ENCODE peak calls at places on chromosomes 2 and 18, in six cellular contexts. C is endothelial cell, B is adrenal gland, E is breast epithelium, U is mammary epithelial cell, R is IMR-90. T is an unnamed sample.

GRCh38 chr2:236607471-236608307 is 38.1 kb downstream of the ACKR3 start:
- DNase-seq in E (no peak), R (peak; percentile 14), U (peak; percentile 61), B (no peak), C (no peak), T (peak; percentile 31)

GRCh38 chr2:232349946-232350635 is 28.5 kb upstream of the ALPP start:
- DNase-seq in U (no peak), E (no peak), C (no peak), B (no peak), R (no peak), T (no peak)

GRCh38 chr18:25055076-25055475 is 296.9 kb downstream of the ZNF521 start:
- DNase-seq in B (no peak), C (no peak), U (peak; percentile 32), R (peak; percentile 56), E (no peak), T (no peak)

GRCh38 chr18:37956902-37957301 is 391.3 kb upstream of the CELF4 start:
- DNase-seq in C (no peak), E (no peak), U (no peak), B (no peak), R (no peak), T (no peak)

GRCh38 chr18:63511285-63511684 is 30.9 kb upstream of the SERPINB12 start:
- DNase-seq in B (peak; percentile 40), C (peak; percentile 65), R (peak; percentile 63), E (no peak), U (no peak), T (peak; percentile 61)

GRCh38 chr2:110729106-110729505 is 3.3 kb upstream of the ACOXL start:
- DNase-seq in R (no peak), C (no peak), U (no peak), B (no peak), E (no peak), T (no peak)

GRCh38 chr2:20196053-20196880 is 28.7 kb downstream of the SDC1 start:
- DNase-seq in R (no peak), E (peak; percentile 59), B (no peak), C (no peak), U (no peak), T (no peak)

GRCh38 chr2:8918412-8918811 is 81.0 kb upstream of the KIDINS220 start:
- DNase-seq in C (no peak), B (no peak), E (no peak), U (no peak), R (no peak), T (no peak)

GRCh38 chr18:38807915-38808314 is 1242.3 kb upstream of the CELF4 start:
- DNase-seq in E (no peak), R (no peak), B (no peak), U (no peak), C (no peak), T (no peak)

GRCh38 chr2:127064642-127065250 is 42.2 kb downstream of the BIN1 start:
- DNase-seq in R (peak; percentile 97), C (peak; percentile 68), B (peak; percentile 97), U (peak; percentile 97), E (peak; percentile 65), T (peak; percentile 95)

GRCh38 chr2:210112871-210113270 is 58.3 kb downstream of the KANSL1L start:
- DNase-seq in E (no peak), U (no peak), R (no peak), B (no peak), C (no peak), T (no peak)

GRCh38 chr2:144159264-144159663 is 360.7 kb downstream of the ZEB2 start:
- DNase-seq in B (no peak), E (no peak), R (no peak), U (no peak), C (no peak), T (no peak)

GRCh38 chr2:69164379-69164778 is 151.4 kb downstream of the ANTXR1 start:
- DNase-seq in U (peak; percentile 25), E (no peak), C (no peak), B (no peak), R (peak; percentile 93), T (peak; percentile 88)

GRCh38 chr18:77218642-77219041 is 31.0 kb upstream of the GALR1 start:
- DNase-seq in U (no peak), E (no peak), R (no peak), C (no peak), B (no peak), T (no peak)

GRCh38 chr2:137964066-137964858 is at the start of gene HNMT:
- DNase-seq in R (peak; percentile 55), B (peak; percentile 20), C (peak; percentile 25), U (peak; percentile 38), E (peak; percentile 46), T (peak; percentile 52)

GRCh38 chr2:45263147-45263546 is 253.9 kb upstream of the SIX2 start:
- DNase-seq in R (no peak), U (no peak), C (no peak), B (no peak), E (no peak), T (peak; percentile 22)

GRCh38 chr2:11121823-11122155 is 33.5 kb upstream of the SLC66A3 start:
- DNase-seq in U (no peak), R (no peak), E (no peak), B (no peak), C (no peak), T (no peak)
- TF ChIP-seq CTCF in U (no peak), R (no peak), E (no peak), B (no peak), C (no peak), T (no peak)

GRCh38 chr2:71800106-71800809 is 346.9 kb downstream of the DYSF start:
- DNase-seq in E (no peak), U (no peak), C (no peak), R (no peak), B (no peak), T (no peak)

GRCh38 chr2:71803398-71803797 is 344.3 kb downstream of the CYP26B1 start:
- DNase-seq in C (no peak), R (no peak), B (no peak), E (no peak), U (no peak), T (no peak)

GRCh38 chr2:71804251-71804650 is 343.4 kb downstream of the CYP26B1 start:
- DNase-seq in E (no peak), R (no peak), C (no peak), B (no peak), U (no peak), T (peak; percentile 24)

GRCh38 chr2:71802556-71802955 is 345.1 kb downstream of the CYP26B1 start:
- DNase-seq in C (no peak), E (no peak), U (no peak), R (no peak), B (no peak), T (no peak)

DNA sequence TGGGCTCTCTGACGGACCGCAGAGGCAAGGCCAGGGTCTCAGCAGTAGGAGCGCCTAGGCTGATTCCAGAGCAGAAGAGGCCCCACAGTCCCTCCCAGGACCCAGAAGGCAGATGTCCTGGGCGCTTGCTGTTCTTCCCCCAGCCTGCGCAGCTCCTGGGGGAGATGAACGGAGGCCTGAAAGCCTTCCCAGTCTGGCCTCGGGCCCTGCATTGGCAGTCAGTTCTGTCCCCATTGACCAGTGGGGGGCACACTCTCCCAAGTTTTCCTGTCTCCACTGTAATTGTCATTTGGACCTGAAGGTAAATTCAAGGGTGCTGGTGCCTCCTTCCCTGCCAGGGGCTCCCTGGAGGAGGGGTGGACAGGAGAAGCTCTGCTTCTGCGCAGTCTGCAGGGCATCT is 345.7 kb downstream of the CYP26B1 start:
- DNase-seq in B (peak; percentile 73), E (no peak), C (peak; percentile 81), R (peak; percentile 25), U (peak; percentile 33), T (peak; percentile 47)
- TF ChIP-seq CTCF in B (peak; percentile 72), E (no peak), C (peak; percentile 47), R (peak; percentile 52), U (peak; percentile 58), T (peak; percentile 87)

DNA sequence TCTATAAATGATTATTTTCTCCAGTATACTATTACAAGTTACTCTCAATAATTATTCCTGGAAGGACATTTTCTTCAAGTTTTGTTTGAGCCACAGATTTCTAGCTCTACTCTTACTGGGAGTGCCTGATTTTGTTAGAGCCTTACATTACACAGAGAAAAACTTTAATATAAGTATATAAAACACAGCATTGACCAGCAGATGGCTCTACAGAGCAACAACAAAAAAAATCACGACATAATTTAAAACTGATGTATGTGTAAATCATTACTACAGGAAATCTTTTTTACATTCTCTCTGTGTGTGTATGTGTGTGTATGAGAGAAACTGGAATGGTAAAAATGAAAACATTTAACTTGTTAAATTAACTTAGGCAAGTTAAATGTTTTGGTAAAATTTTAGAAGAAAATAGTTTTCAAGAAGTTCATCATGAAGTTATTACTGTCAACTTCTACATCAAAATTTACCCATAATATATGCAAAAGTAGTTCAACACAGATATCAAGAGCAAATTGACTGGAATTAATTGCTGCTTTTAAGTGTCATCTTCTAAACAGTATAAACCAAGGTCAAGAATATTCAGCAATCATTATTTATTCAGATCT is 103.3 kb downstream of the MDH1 start:
- DNase-seq in B (no peak), C (peak; percentile 18), U (peak; percentile 25), R (peak; percentile 65), E (no peak), T (peak; percentile 44)
- TF ChIP-seq CTCF in B (peak; percentile 55), C (peak; percentile 62), U (peak; percentile 36), R (peak; percentile 65), E (peak; percentile 64), T (peak; percentile 86)

DNA sequence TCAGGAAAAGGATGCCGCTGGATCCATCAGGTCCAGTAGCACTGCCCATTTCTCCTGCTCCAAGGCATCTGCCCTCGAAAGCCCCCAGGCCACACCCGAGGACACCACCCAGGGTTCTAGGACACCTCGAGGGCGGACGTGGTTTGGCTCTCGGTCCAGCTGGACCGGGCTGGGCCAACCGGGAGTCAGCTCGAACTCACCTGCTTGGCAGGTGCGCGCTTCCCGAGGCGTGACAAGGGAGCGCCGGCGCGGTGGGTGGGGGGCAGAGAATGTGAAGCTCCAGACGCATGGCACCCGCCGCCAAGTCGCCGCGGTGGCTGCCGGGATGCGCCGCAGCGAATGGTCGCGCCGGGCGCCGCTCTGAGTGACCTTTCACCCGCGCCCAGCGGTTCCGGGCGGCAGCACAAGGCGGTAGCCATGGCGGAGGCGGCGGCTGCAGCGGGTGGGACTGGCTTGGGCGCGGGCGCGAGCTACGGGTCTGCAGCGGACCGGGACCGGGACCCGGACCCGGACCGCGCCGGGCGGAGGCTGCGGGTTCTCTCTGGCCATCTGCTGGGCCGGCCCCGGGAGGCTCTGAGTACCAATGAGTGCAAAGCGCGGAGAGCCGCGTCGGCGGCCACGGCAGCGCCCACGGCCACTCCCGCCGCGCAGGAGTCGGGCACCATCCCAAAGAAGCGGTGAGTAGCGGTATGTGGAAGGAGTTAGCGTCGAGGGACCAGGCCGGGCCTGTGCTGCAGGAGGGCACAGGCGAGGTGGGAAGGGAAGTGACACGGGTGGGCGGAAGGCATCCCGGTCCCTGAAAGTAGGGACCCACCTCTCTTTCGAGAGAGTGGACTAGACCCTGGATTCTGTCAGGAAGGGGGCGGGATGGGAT is at the start of gene AGPS:
- DNase-seq in E (peak; percentile 37), C (peak; percentile 67), R (peak; percentile 52), U (peak; percentile 61), B (peak; percentile 78), T (peak; percentile 52)
- TF ChIP-seq CTCF in E (peak; percentile 31), C (peak; percentile 13), R (no peak), U (peak; percentile 3), B (peak; percentile 59), T (peak; percentile 37)

DNA sequence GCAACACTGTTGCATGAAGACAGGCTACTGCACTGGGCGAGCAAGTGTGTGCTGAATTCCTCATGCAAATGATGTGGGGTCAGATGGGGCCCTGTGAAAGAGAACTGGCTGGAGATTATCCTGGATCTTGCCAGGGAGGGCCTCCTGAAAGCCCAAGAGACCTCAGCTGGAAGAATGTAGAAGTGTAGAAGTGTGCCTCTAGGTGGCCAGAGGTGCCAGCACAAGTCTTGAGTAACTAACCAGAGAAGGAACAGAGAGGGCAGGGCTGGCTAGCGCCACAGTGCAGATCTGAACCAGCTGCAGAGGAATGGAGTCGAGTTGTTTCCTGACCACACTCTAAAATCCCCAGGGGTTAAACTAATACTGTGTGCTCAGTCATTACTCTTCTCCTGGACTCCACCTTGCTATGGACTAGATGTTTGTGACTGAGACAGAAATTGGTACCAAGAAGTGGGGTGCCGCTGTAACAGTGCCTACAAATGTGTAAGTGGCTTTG is 399.3 kb downstream of the LRATD1 start:
- DNase-seq in B (no peak), U (no peak), R (no peak), E (no peak), C (no peak), T (no peak)
- TF ChIP-seq CTCF in B (no peak), U (peak; percentile 2), R (no peak), E (no peak), C (no peak), T (no peak)

T was measured in HFFc6.